ENCODE peak calls at places on chromosomes 5 and 9, in seven cellular contexts. One of them, this sample, is unnamed.
A peak's percentile ranks its signal among the peaks of the same experiment; 100 is the strongest.

GRCh38 chr9:77841739-77842386 is 189.7 kb downstream of the GNAQ start:
- DNase-seq in CD8-positive, alpha-beta T cell: no peak
- DNase-seq in left ventricle myocardium inferior: no peak
- DNase-seq in GM12878: peak; percentile 16
- DNase-seq in lower leg skin: no peak
- DNase-seq in AG04450: no peak
- DNase-seq in MM.1S: peak; percentile 41
- DNase-seq in this sample: no peak

GRCh38 chr9:128916204-128916603 is 4.6 kb upstream of the PHYHD1 start:
- DNase-seq in left ventricle myocardium inferior: no peak
- DNase-seq in lower leg skin: peak; percentile 91
- DNase-seq in MM.1S: no peak
- DNase-seq in GM12878: no peak
- DNase-seq in CD8-positive, alpha-beta T cell: no peak
- DNase-seq in AG04450: no peak
- DNase-seq in this sample: no peak

GRCh38 chr9:105198763-105199339 is 45.6 kb upstream of the SLC44A1 start:
- DNase-seq in MM.1S: no peak
- DNase-seq in left ventricle myocardium inferior: no peak
- DNase-seq in CD8-positive, alpha-beta T cell: no peak
- DNase-seq in AG04450: no peak
- DNase-seq in lower leg skin: no peak
- DNase-seq in GM12878: no peak
- DNase-seq in this sample: no peak

GRCh38 chr9:115651456-115651855 is 502.1 kb upstream of the PAPPA start:
- DNase-seq in MM.1S: no peak
- DNase-seq in CD8-positive, alpha-beta T cell: no peak
- DNase-seq in AG04450: no peak
- DNase-seq in left ventricle myocardium inferior: no peak
- DNase-seq in GM12878: no peak
- DNase-seq in lower leg skin: no peak
- DNase-seq in this sample: no peak

GRCh38 chr5:34762321-34762871 is 76.6 kb upstream of the TTC23L start:
- DNase-seq in left ventricle myocardium inferior: peak; percentile 51
- DNase-seq in MM.1S: no peak
- DNase-seq in AG04450: peak; percentile 95
- DNase-seq in GM12878: no peak
- DNase-seq in CD8-positive, alpha-beta T cell: no peak
- DNase-seq in lower leg skin: no peak
- DNase-seq in this sample: no peak

GRCh38 chr9:112446080-112446479 is 40.5 kb upstream of the KIAA1958 start:
- DNase-seq in MM.1S: peak; percentile 15
- DNase-seq in GM12878: no peak
- DNase-seq in AG04450: no peak
- DNase-seq in CD8-positive, alpha-beta T cell: no peak
- DNase-seq in lower leg skin: no peak
- DNase-seq in left ventricle myocardium inferior: no peak
- DNase-seq in this sample: no peak

GRCh38 chr9:120713257-120714087 is 798 bp downstream of the MEGF9 start:
- DNase-seq in left ventricle myocardium inferior: peak; percentile 29
- DNase-seq in AG04450: no peak
- DNase-seq in MM.1S: peak; percentile 12
- DNase-seq in CD8-positive, alpha-beta T cell: no peak
- DNase-seq in GM12878: no peak
- DNase-seq in lower leg skin: peak; percentile 90
- DNase-seq in this sample: no peak

GRCh38 chr5:96338624-96339023 is 94.4 kb downstream of the PCSK1 start:
- DNase-seq in lower leg skin: no peak
- DNase-seq in MM.1S: no peak
- DNase-seq in GM12878: no peak
- DNase-seq in CD8-positive, alpha-beta T cell: no peak
- DNase-seq in left ventricle myocardium inferior: no peak
- DNase-seq in AG04450: no peak
- DNase-seq in this sample: no peak

GRCh38 chr5:132263548-132264261 is 6.2 kb downstream of the PDLIM4 start:
- DNase-seq in left ventricle myocardium inferior: no peak
- DNase-seq in GM12878: no peak
- DNase-seq in MM.1S: no peak
- DNase-seq in AG04450: peak; percentile 49
- DNase-seq in CD8-positive, alpha-beta T cell: no peak
- DNase-seq in lower leg skin: peak; percentile 84
- DNase-seq in this sample: no peak

GRCh38 chr9:130197888-130198287 is 25.7 kb downstream of the NCS1 start:
- DNase-seq in lower leg skin: no peak
- DNase-seq in MM.1S: no peak
- DNase-seq in left ventricle myocardium inferior: no peak
- DNase-seq in CD8-positive, alpha-beta T cell: no peak
- DNase-seq in AG04450: no peak
- DNase-seq in GM12878: no peak
- DNase-seq in this sample: no peak

GRCh38 chr9:114930063-114930812 is at the start of gene TNFSF8:
- DNase-seq in AG04450: no peak
- DNase-seq in MM.1S: no peak
- DNase-seq in lower leg skin: no peak
- DNase-seq in GM12878: no peak
- DNase-seq in CD8-positive, alpha-beta T cell: peak; percentile 55
- DNase-seq in left ventricle myocardium inferior: no peak
- DNase-seq in this sample: no peak

GRCh38 chr5:147963948-147964693 is 57.8 kb upstream of the C5orf46 start:
- DNase-seq in GM12878: no peak
- DNase-seq in lower leg skin: no peak
- DNase-seq in CD8-positive, alpha-beta T cell: no peak
- DNase-seq in AG04450: no peak
- DNase-seq in left ventricle myocardium inferior: no peak
- DNase-seq in MM.1S: no peak
- DNase-seq in this sample: no peak

GRCh38 chr9:107684224-107684623 is 194.7 kb upstream of the KLF4 start:
- DNase-seq in lower leg skin: no peak
- DNase-seq in AG04450: no peak
- DNase-seq in CD8-positive, alpha-beta T cell: no peak
- DNase-seq in MM.1S: no peak
- DNase-seq in left ventricle myocardium inferior: no peak
- DNase-seq in GM12878: no peak
- DNase-seq in this sample: peak; percentile 43

GRCh38 chr5:155943516-155944407 is 383.2 kb upstream of the SGCD start:
- DNase-seq in MM.1S: peak; percentile 58
- DNase-seq in AG04450: no peak
- DNase-seq in left ventricle myocardium inferior: peak; percentile 24
- DNase-seq in lower leg skin: no peak
- DNase-seq in CD8-positive, alpha-beta T cell: no peak
- DNase-seq in GM12878: no peak
- DNase-seq in this sample: peak; percentile 5

GRCh38 chr5:33032161-33033085 is 321.3 kb downstream of the NPR3 start:
- DNase-seq in MM.1S: no peak
- DNase-seq in lower leg skin: no peak
- DNase-seq in CD8-positive, alpha-beta T cell: no peak
- DNase-seq in left ventricle myocardium inferior: no peak
- DNase-seq in AG04450: no peak
- DNase-seq in GM12878: no peak
- DNase-seq in this sample: no peak

GRCh38 chr5:133457956-133458355 is 154.4 kb downstream of the FSTL4 start:
- DNase-seq in CD8-positive, alpha-beta T cell: no peak
- DNase-seq in AG04450: no peak
- DNase-seq in lower leg skin: no peak
- DNase-seq in MM.1S: no peak
- DNase-seq in left ventricle myocardium inferior: no peak
- DNase-seq in GM12878: no peak
- DNase-seq in this sample: no peak

GRCh38 chr5:87020099-87020934 is 247.4 kb upstream of the RASA1 start:
- DNase-seq in GM12878: peak; percentile 47
- DNase-seq in CD8-positive, alpha-beta T cell: no peak
- DNase-seq in MM.1S: peak; percentile 94
- DNase-seq in lower leg skin: no peak
- DNase-seq in AG04450: no peak
- DNase-seq in left ventricle myocardium inferior: peak; percentile 27
- DNase-seq in this sample: no peak

DNA sequence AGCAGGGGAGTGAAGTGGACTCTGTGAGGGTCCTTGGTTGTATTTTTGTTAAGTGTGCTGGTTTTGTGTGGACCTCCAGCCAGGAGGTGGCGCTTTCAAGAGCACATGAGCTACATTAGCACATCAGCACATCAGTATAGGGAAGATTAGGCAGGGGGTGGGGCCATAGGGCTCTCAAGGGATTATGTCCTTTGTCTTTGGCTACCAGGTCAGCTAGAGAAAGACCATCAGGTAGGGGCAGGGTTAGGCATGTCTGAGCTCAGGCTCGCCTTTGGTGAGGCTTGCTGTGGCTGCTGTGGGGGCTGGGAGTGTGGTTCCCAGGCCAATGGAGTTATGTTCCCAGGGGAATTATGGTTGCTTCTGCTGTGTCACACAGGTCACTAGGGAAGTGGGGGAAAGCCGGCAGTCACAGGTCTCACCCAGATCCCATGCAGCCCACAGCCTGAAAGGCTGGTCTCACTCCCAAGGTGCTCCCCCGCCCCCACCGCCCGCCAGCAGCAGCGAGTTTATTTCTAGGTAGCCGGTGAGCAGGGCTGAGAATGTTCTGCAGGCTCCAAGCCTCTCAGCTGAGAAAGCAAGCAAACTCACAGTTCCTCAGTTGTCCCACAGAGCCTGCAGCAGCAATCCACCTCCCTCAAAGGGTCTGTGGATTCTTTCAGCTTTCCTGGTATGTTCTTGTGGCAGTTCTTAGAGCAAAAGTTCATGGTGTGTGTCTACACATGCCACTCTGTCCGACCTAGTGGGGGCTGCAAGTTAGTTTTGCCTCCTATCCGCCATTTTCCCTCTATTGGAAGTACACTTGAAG is 13.7 kb downstream of the OR1J1 start:
- DNase-seq in MM.1S: peak; percentile 81
- DNase-seq in GM12878: peak; percentile 45
- DNase-seq in lower leg skin: no peak
- DNase-seq in CD8-positive, alpha-beta T cell: no peak
- DNase-seq in left ventricle myocardium inferior: no peak
- DNase-seq in AG04450: no peak
- DNase-seq in this sample: no peak
- TF ChIP-seq CTCF in MM.1S: peak; percentile 66
- TF ChIP-seq CTCF in GM12878: peak; percentile 26
- TF ChIP-seq CTCF in lower leg skin: no peak
- TF ChIP-seq CTCF in CD8-positive, alpha-beta T cell: peak; percentile 15
- TF ChIP-seq CTCF in left ventricle myocardium inferior: no peak
- TF ChIP-seq CTCF in AG04450: peak; percentile 19
- TF ChIP-seq CTCF in this sample: peak; percentile 30

DNA sequence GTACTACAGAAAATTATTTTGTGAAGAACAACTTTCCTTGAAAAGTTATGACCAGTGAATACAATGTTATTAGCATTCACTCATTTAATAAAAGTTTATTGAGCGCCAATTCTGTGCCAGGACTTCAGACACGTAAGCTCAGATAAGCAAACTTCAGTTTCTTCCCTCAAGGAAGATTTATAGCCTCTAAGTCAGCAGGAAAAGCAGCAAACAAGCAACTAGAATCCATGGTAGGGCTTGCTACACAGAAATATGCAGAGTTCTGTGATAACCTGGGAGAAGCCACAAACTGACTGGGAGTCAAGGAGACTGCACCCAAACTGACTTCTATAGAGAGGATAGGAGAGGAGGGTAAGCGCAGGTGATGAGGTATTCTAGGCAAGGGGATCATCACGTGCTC is 1.4 kb upstream of the OGN start:
- DNase-seq in MM.1S: no peak
- DNase-seq in GM12878: no peak
- DNase-seq in lower leg skin: no peak
- DNase-seq in left ventricle myocardium inferior: no peak
- DNase-seq in CD8-positive, alpha-beta T cell: no peak
- DNase-seq in AG04450: no peak
- DNase-seq in this sample: no peak
- H3K4me3 ChIP-seq in MM.1S: no peak overlapping the region
- H3K4me3 ChIP-seq in GM12878: no peak overlapping the region
- H3K4me3 ChIP-seq in lower leg skin: no peak overlapping the region
- H3K4me3 ChIP-seq in left ventricle myocardium inferior: peak overlapping the region; percentile 35
- H3K4me3 ChIP-seq in CD8-positive, alpha-beta T cell: no peak overlapping the region
- H3K4me3 ChIP-seq in AG04450: no peak overlapping the region
- H3K4me3 ChIP-seq in this sample: no peak overlapping the region

GRCh38 chr9:886886-887285 is 45.4 kb downstream of the DMRT1 start:
- DNase-seq in left ventricle myocardium inferior: no peak
- DNase-seq in GM12878: no peak
- DNase-seq in AG04450: no peak
- DNase-seq in CD8-positive, alpha-beta T cell: no peak
- DNase-seq in MM.1S: no peak
- DNase-seq in lower leg skin: no peak
- DNase-seq in this sample: no peak

GRCh38 chr9:893843-894420 is 52.4 kb downstream of the DMRT1 start:
- DNase-seq in AG04450: peak; percentile 1
- DNase-seq in lower leg skin: no peak
- DNase-seq in CD8-positive, alpha-beta T cell: peak; percentile 14
- DNase-seq in MM.1S: peak; percentile 98
- DNase-seq in left ventricle myocardium inferior: no peak
- DNase-seq in GM12878: peak; percentile 91
- DNase-seq in this sample: peak; percentile 7

GRCh38 chr9:893115-893514 is 51.6 kb downstream of the DMRT1 start:
- DNase-seq in lower leg skin: no peak
- DNase-seq in GM12878: no peak
- DNase-seq in left ventricle myocardium inferior: no peak
- DNase-seq in CD8-positive, alpha-beta T cell: no peak
- DNase-seq in MM.1S: no peak
- DNase-seq in AG04450: no peak
- DNase-seq in this sample: no peak

GRCh38 chr9:892123-892522 is 50.6 kb downstream of the DMRT1 start:
- DNase-seq in MM.1S: no peak
- DNase-seq in AG04450: no peak
- DNase-seq in CD8-positive, alpha-beta T cell: no peak
- DNase-seq in GM12878: no peak
- DNase-seq in left ventricle myocardium inferior: no peak
- DNase-seq in lower leg skin: no peak
- DNase-seq in this sample: no peak
- TF ChIP-seq CTCF in MM.1S: peak; percentile 18
- TF ChIP-seq CTCF in AG04450: no peak
- TF ChIP-seq CTCF in CD8-positive, alpha-beta T cell: no peak
- TF ChIP-seq CTCF in GM12878: no peak
- TF ChIP-seq CTCF in left ventricle myocardium inferior: no peak
- TF ChIP-seq CTCF in lower leg skin: no peak
- TF ChIP-seq CTCF in this sample: peak; percentile 23

GRCh38 chr9:19583890-19584289 is 175.1 kb downstream of the ACER2 start:
- DNase-seq in left ventricle myocardium inferior: no peak
- DNase-seq in GM12878: no peak
- DNase-seq in CD8-positive, alpha-beta T cell: no peak
- DNase-seq in AG04450: no peak
- DNase-seq in MM.1S: no peak
- DNase-seq in lower leg skin: no peak
- DNase-seq in this sample: no peak
- H3K4me3 ChIP-seq in left ventricle myocardium inferior: no peak overlapping the region
- H3K4me3 ChIP-seq in GM12878: no peak overlapping the region
- H3K4me3 ChIP-seq in CD8-positive, alpha-beta T cell: no peak overlapping the region
- H3K4me3 ChIP-seq in AG04450: no peak overlapping the region
- H3K4me3 ChIP-seq in MM.1S: no peak overlapping the region
- H3K4me3 ChIP-seq in lower leg skin: no peak overlapping the region
- H3K4me3 ChIP-seq in this sample: no peak overlapping the region

This sample was measured in retinal pigment epithelial cell.